ENCODE peak calls at places on chromosomes 6 and 20, in six cellular contexts. One of them, this sample, is unnamed. For H3K4me1, the result is how much of the 10 kb centered on the place peaks cover.

GRCh38 chr6:149217466-149217888 is 100.0 kb upstream of the TAB2 start:
- DNase-seq in H1: no peak
- DNase-seq in upper lobe of left lung: no peak
- DNase-seq in A549: no peak
- DNase-seq in transverse colon: no peak
- DNase-seq in ovary: no peak
- DNase-seq in this sample: no peak

GRCh38 chr6:64280569-64280968 is 645.0 kb downstream of the PHF3 start:
- DNase-seq in H1: no peak
- DNase-seq in upper lobe of left lung: no peak
- DNase-seq in A549: peak
- DNase-seq in transverse colon: peak
- DNase-seq in ovary: no peak
- DNase-seq in this sample: no peak

GRCh38 chr6:11848852-11849731 is 70.5 kb upstream of the ADTRP start:
- DNase-seq in H1: no peak
- DNase-seq in upper lobe of left lung: no peak
- DNase-seq in A549: no peak
- DNase-seq in transverse colon: no peak
- DNase-seq in ovary: no peak
- DNase-seq in this sample: no peak

GRCh38 chr6:155959898-155960297 is 504.3 kb upstream of the NOX3 start:
- DNase-seq in H1: no peak
- DNase-seq in upper lobe of left lung: no peak
- DNase-seq in A549: no peak
- DNase-seq in transverse colon: peak
- DNase-seq in ovary: no peak
- DNase-seq in this sample: peak

GRCh38 chr20:45629496-45630100 is at the start of gene WFDC10A:
- DNase-seq in H1: peak
- DNase-seq in upper lobe of left lung: peak
- DNase-seq in A549: peak
- DNase-seq in transverse colon: peak
- DNase-seq in ovary: no peak
- DNase-seq in this sample: no peak

GRCh38 chr6:130369821-130370220 is 4.0 kb downstream of the TMEM200A start:
- DNase-seq in H1: no peak
- DNase-seq in upper lobe of left lung: no peak
- DNase-seq in A549: no peak
- DNase-seq in transverse colon: no peak
- DNase-seq in ovary: no peak
- DNase-seq in this sample: peak

GRCh38 chr20:32189691-32190607 is 17.6 kb downstream of the PLAGL2 start:
- DNase-seq in H1: no peak
- DNase-seq in upper lobe of left lung: peak
- DNase-seq in A549: no peak
- DNase-seq in transverse colon: peak
- DNase-seq in ovary: peak
- DNase-seq in this sample: no peak

GRCh38 chr20:61932199-61932592 is 133.5 kb downstream of the TAF4 start:
- DNase-seq in H1: no peak
- DNase-seq in upper lobe of left lung: no peak
- DNase-seq in A549: no peak
- DNase-seq in transverse colon: no peak
- DNase-seq in ovary: peak
- DNase-seq in this sample: no peak

GRCh38 chr6:92122746-92123145 is 1296.6 kb downstream of the EPHA7 start:
- DNase-seq in H1: no peak
- DNase-seq in upper lobe of left lung: no peak
- DNase-seq in A549: no peak
- DNase-seq in transverse colon: no peak
- DNase-seq in ovary: no peak
- DNase-seq in this sample: no peak

DNA sequence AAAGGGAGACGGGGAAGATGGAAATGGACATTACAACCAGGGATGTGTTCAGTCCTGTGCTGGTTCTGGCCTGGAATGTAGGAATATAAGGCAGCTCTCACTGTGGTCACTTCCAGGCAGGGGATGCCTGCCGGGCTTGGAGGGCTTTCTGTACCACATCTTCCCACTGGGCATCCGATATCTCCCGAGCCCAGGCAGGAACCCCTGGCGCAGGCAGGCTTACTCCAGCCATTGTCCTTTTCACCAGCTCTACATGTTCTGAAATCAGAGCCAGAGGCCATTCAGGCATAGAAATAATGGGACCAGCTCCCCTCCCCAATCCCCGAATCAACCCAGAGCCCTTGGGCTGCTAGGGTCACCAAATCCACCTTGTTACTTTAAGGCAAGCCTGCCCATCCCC is 1.4 kb downstream of the MEA1 start:
- DNase-seq in H1: no peak
- DNase-seq in upper lobe of left lung: no peak
- DNase-seq in A549: no peak
- DNase-seq in transverse colon: no peak
- DNase-seq in ovary: no peak
- DNase-seq in this sample: no peak
- H3K4me3 ChIP-seq in H1: no peak
- H3K4me3 ChIP-seq in upper lobe of left lung: no peak
- H3K4me3 ChIP-seq in A549: no peak
- H3K4me3 ChIP-seq in transverse colon: no peak
- H3K4me3 ChIP-seq in ovary: no peak
- H3K4me3 ChIP-seq in this sample: no peak

DNA sequence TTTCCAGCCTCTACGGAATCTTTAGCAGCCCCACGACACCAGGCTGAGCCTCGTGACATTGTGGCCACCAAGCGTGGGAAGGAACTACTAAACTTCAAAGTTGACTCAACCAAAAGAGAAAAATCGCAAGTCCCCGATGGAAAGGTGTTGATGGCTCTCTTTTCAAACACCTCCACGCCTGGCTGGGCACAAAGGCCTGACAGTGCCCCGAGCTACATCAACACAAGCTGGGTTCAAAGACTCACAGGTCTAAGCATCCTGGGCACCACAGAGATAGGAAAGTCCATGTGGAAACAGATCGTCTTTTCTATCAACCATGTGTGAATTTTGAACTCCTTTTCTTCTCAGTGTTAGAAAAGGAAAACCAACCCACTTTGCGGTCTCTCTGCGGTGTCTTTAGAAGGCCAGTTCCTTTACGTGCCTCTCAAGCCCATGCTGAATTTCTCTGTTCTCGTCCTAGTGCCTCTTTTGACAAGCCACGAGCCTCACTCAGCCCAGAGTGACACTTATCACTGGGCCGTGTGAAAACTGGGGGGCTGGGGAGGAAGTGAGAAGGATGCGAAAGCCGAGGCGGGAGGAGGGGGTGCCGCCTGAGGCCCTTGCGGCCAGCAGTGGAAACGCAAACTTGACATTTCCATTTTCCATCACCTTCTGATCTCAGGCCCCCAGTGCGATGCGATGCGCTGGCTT is 59.4 kb downstream of the GFOD1 start:
- DNase-seq in H1: no peak
- DNase-seq in upper lobe of left lung: peak
- DNase-seq in A549: no peak
- DNase-seq in transverse colon: peak
- DNase-seq in ovary: no peak
- DNase-seq in this sample: no peak
- H3K4me1 ChIP-seq in H1: under half
- H3K4me1 ChIP-seq in upper lobe of left lung: half or more
- H3K4me1 ChIP-seq in A549: under half
- H3K4me1 ChIP-seq in transverse colon: under half
- H3K4me1 ChIP-seq in ovary: under half
- H3K4me1 ChIP-seq in this sample: half or more

DNA sequence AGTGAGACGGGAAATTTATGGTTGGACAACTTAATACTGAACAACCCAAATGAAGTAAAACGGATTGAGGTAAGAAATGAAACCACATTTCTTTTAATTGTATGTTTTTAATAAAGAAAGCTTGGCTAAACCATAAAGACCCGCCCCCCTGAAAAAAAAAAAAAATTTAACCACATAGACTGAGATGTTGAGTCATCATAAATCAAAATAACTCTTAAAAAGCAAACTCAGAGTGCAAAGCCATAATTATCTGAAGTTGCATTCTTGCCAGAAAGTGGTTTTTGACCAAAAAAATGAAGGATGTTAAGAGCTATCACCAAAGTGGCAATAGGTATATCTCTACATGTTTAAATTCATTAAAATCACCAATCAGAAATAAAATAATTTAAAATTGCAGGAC is 101.8 kb upstream of the COL21A1 start:
- DNase-seq in H1: no peak
- DNase-seq in upper lobe of left lung: no peak
- DNase-seq in A549: no peak
- DNase-seq in transverse colon: no peak
- DNase-seq in ovary: no peak
- DNase-seq in this sample: no peak
- TF ChIP-seq EP300 in H1: no peak
- TF ChIP-seq EP300 in upper lobe of left lung: no peak
- TF ChIP-seq EP300 in A549: no peak
- TF ChIP-seq EP300 in transverse colon: no peak
- TF ChIP-seq EP300 in ovary: no peak
- TF ChIP-seq EP300 in this sample: no peak

GRCh38 chr6:138498575-138499302 is 555 bp downstream of the NHSL1 start:
- DNase-seq in H1: no peak
- DNase-seq in upper lobe of left lung: no peak
- DNase-seq in A549: no peak
- DNase-seq in transverse colon: no peak
- DNase-seq in ovary: no peak
- DNase-seq in this sample: no peak
- H3K4me3 ChIP-seq in H1: peak
- H3K4me3 ChIP-seq in upper lobe of left lung: no peak
- H3K4me3 ChIP-seq in A549: no peak
- H3K4me3 ChIP-seq in transverse colon: peak
- H3K4me3 ChIP-seq in ovary: no peak
- H3K4me3 ChIP-seq in this sample: no peak

DNA sequence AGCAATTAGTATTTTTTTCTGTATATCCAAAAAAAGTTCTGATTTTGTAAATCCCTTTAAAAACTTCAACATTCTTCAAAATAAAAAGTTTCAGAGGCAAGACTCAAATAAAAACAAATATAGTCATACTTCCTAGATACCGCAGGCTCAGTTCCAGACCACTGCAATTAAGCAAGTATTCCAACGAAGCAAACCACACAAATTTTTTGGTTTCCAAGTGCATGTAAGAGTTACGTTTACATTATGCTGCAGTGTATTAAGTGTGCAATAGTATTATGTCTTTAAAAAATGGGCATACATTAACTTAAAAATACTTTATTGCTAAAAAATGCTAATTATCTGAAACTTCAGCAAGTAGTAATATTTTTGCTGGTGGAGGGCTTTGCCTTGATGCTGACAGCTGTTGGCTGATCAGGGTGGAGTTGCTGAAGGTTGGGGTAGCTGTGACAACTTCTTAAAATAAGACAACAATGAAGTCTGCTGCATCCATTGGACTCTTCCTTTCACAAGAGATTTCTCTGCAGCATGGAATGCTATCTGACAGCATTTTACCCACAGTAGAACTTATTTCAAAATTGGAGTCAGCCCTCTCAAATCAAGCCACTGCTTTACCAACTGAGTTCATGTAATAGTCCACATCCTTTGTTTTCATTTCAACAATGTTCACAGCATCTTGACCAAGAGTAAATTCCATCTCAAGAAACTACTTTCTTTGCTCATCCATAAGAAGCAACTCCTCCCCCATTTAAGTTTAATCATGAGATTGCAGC is 46.0 kb downstream of the PHIP start:
- DNase-seq in H1: no peak
- DNase-seq in upper lobe of left lung: no peak
- DNase-seq in A549: no peak
- DNase-seq in transverse colon: no peak
- DNase-seq in ovary: no peak
- DNase-seq in this sample: no peak
- H3K4me1 ChIP-seq in H1: under half
- H3K4me1 ChIP-seq in upper lobe of left lung: under half
- H3K4me1 ChIP-seq in A549: under half
- H3K4me1 ChIP-seq in transverse colon: under half
- H3K4me1 ChIP-seq in ovary: under half
- H3K4me1 ChIP-seq in this sample: under half

GRCh38 chr6:90186637-90187361 is 109.8 kb downstream of the BACH2 start:
- DNase-seq in H1: no peak
- DNase-seq in upper lobe of left lung: peak
- DNase-seq in A549: no peak
- DNase-seq in transverse colon: no peak
- DNase-seq in ovary: no peak
- DNase-seq in this sample: no peak
- TF ChIP-seq EP300 in H1: no peak
- TF ChIP-seq EP300 in upper lobe of left lung: peak
- TF ChIP-seq EP300 in A549: no peak
- TF ChIP-seq EP300 in transverse colon: no peak
- TF ChIP-seq EP300 in ovary: no peak
- TF ChIP-seq EP300 in this sample: no peak

This sample was measured in esophagus muscularis mucosa.